ENCODE peak calls at places on chromosome 18, in six cellular contexts. One of them, this sample, is unnamed.

GRCh38 chr18:23498877-23499570 is 4.3 kb upstream of the RMC1 start:
- DNase-seq in NT2/D1: peak
- DNase-seq in fibroblast of mammary gland: peak
- DNase-seq in uterus: no peak
- DNase-seq in dorsolateral prefrontal cortex: peak
- DNase-seq in HFF-Myc: peak
- DNase-seq in this sample: no peak

GRCh38 chr18:45780568-45780967 is 44.9 kb upstream of the SIGLEC15 start:
- DNase-seq in NT2/D1: no peak
- DNase-seq in fibroblast of mammary gland: peak
- DNase-seq in uterus: no peak
- DNase-seq in dorsolateral prefrontal cortex: no peak
- DNase-seq in HFF-Myc: no peak
- DNase-seq in this sample: no peak

GRCh38 chr18:55695091-55695490 is 107.1 kb upstream of the TCF4 start:
- DNase-seq in NT2/D1: no peak
- DNase-seq in fibroblast of mammary gland: no peak
- DNase-seq in uterus: no peak
- DNase-seq in dorsolateral prefrontal cortex: no peak
- DNase-seq in HFF-Myc: no peak
- DNase-seq in this sample: no peak

GRCh38 chr18:37476182-37476581 is 89.4 kb downstream of the CELF4 start:
- DNase-seq in NT2/D1: peak
- DNase-seq in fibroblast of mammary gland: peak
- DNase-seq in uterus: no peak
- DNase-seq in dorsolateral prefrontal cortex: peak
- DNase-seq in HFF-Myc: no peak
- DNase-seq in this sample: no peak

GRCh38 chr18:34039194-34039593 is 185.5 kb downstream of the NOL4 start:
- DNase-seq in NT2/D1: no peak
- DNase-seq in fibroblast of mammary gland: no peak
- DNase-seq in uterus: no peak
- DNase-seq in dorsolateral prefrontal cortex: no peak
- DNase-seq in HFF-Myc: no peak
- DNase-seq in this sample: no peak

GRCh38 chr18:37398248-37398920 is 167.2 kb downstream of the CELF4 start:
- DNase-seq in NT2/D1: no peak
- DNase-seq in fibroblast of mammary gland: no peak
- DNase-seq in uterus: no peak
- DNase-seq in dorsolateral prefrontal cortex: no peak
- DNase-seq in HFF-Myc: no peak
- DNase-seq in this sample: no peak

GRCh38 chr18:21960189-21960588 is 209.2 kb upstream of the GATA6 start:
- DNase-seq in NT2/D1: no peak
- DNase-seq in fibroblast of mammary gland: no peak
- DNase-seq in uterus: no peak
- DNase-seq in dorsolateral prefrontal cortex: no peak
- DNase-seq in HFF-Myc: no peak
- DNase-seq in this sample: no peak

GRCh38 chr18:45621068-45621511 is 5.8 kb downstream of the SLC14A2 start:
- DNase-seq in NT2/D1: peak
- DNase-seq in fibroblast of mammary gland: peak
- DNase-seq in uterus: peak
- DNase-seq in dorsolateral prefrontal cortex: no peak
- DNase-seq in HFF-Myc: no peak
- DNase-seq in this sample: no peak

GRCh38 chr18:53025247-53025646 is 685.2 kb downstream of the DCC start:
- DNase-seq in NT2/D1: no peak
- DNase-seq in fibroblast of mammary gland: no peak
- DNase-seq in uterus: no peak
- DNase-seq in dorsolateral prefrontal cortex: no peak
- DNase-seq in HFF-Myc: no peak
- DNase-seq in this sample: no peak

GRCh38 chr18:2134364-2134763 is 436.9 kb downstream of the METTL4 start:
- DNase-seq in NT2/D1: no peak
- DNase-seq in fibroblast of mammary gland: no peak
- DNase-seq in uterus: no peak
- DNase-seq in dorsolateral prefrontal cortex: no peak
- DNase-seq in HFF-Myc: no peak
- DNase-seq in this sample: no peak

GRCh38 chr18:22489694-22490093 is 72.0 kb upstream of the CTAGE1 start:
- DNase-seq in NT2/D1: no peak
- DNase-seq in fibroblast of mammary gland: peak
- DNase-seq in uterus: no peak
- DNase-seq in dorsolateral prefrontal cortex: no peak
- DNase-seq in HFF-Myc: no peak
- DNase-seq in this sample: no peak

GRCh38 chr18:55314031-55314430 is 274.0 kb downstream of the TCF4 start:
- DNase-seq in NT2/D1: no peak
- DNase-seq in fibroblast of mammary gland: no peak
- DNase-seq in uterus: no peak
- DNase-seq in dorsolateral prefrontal cortex: no peak
- DNase-seq in HFF-Myc: no peak
- DNase-seq in this sample: no peak

GRCh38 chr18:22324191-22325131 is 93.3 kb downstream of the CTAGE1 start:
- DNase-seq in NT2/D1: no peak
- DNase-seq in fibroblast of mammary gland: peak
- DNase-seq in uterus: peak
- DNase-seq in dorsolateral prefrontal cortex: no peak
- DNase-seq in HFF-Myc: no peak
- DNase-seq in this sample: no peak

GRCh38 chr18:23237524-23238151 is 102.4 kb downstream of the CABLES1 start:
- DNase-seq in NT2/D1: no peak
- DNase-seq in fibroblast of mammary gland: peak
- DNase-seq in uterus: peak
- DNase-seq in dorsolateral prefrontal cortex: no peak
- DNase-seq in HFF-Myc: no peak
- DNase-seq in this sample: peak

GRCh38 chr18:2534906-2535305 is 36.4 kb downstream of the METTL4 start:
- DNase-seq in NT2/D1: no peak
- DNase-seq in fibroblast of mammary gland: no peak
- DNase-seq in uterus: no peak
- DNase-seq in dorsolateral prefrontal cortex: no peak
- DNase-seq in HFF-Myc: no peak
- DNase-seq in this sample: no peak

GRCh38 chr18:44685296-44685695 is 4.6 kb downstream of the SETBP1 start:
- DNase-seq in NT2/D1: no peak
- DNase-seq in fibroblast of mammary gland: no peak
- DNase-seq in uterus: no peak
- DNase-seq in dorsolateral prefrontal cortex: no peak
- DNase-seq in HFF-Myc: no peak
- DNase-seq in this sample: no peak

GRCh38 chr18:50475538-50476193 is 84.2 kb upstream of the MAPK4 start:
- DNase-seq in NT2/D1: no peak
- DNase-seq in fibroblast of mammary gland: no peak
- DNase-seq in uterus: no peak
- DNase-seq in dorsolateral prefrontal cortex: no peak
- DNase-seq in HFF-Myc: no peak
- DNase-seq in this sample: no peak

GRCh38 chr18:50649821-50650220 is 89.9 kb downstream of the MAPK4 start:
- DNase-seq in NT2/D1: no peak
- DNase-seq in fibroblast of mammary gland: peak
- DNase-seq in uterus: peak
- DNase-seq in dorsolateral prefrontal cortex: no peak
- DNase-seq in HFF-Myc: no peak
- DNase-seq in this sample: peak

GRCh38 chr18:49562481-49563129 is 748 bp downstream of the LIPG start:
- DNase-seq in NT2/D1: no peak
- DNase-seq in fibroblast of mammary gland: peak
- DNase-seq in uterus: no peak
- DNase-seq in dorsolateral prefrontal cortex: no peak
- DNase-seq in HFF-Myc: no peak
- DNase-seq in this sample: no peak

GRCh38 chr18:58158008-58158407 is 114.0 kb downstream of the NEDD4L start:
- DNase-seq in NT2/D1: no peak
- DNase-seq in fibroblast of mammary gland: no peak
- DNase-seq in uterus: no peak
- DNase-seq in dorsolateral prefrontal cortex: no peak
- DNase-seq in HFF-Myc: no peak
- DNase-seq in this sample: no peak

GRCh38 chr18:513826-514530 is 13.5 kb upstream of the COLEC12 start:
- DNase-seq in NT2/D1: no peak
- DNase-seq in fibroblast of mammary gland: no peak
- DNase-seq in uterus: no peak
- DNase-seq in dorsolateral prefrontal cortex: no peak
- DNase-seq in HFF-Myc: no peak
- DNase-seq in this sample: no peak

GRCh38 chr18:49519041-49519971 is 32.3 kb upstream of the C18orf32 start:
- DNase-seq in NT2/D1: no peak
- DNase-seq in fibroblast of mammary gland: no peak
- DNase-seq in uterus: no peak
- DNase-seq in dorsolateral prefrontal cortex: no peak
- DNase-seq in HFF-Myc: no peak
- DNase-seq in this sample: no peak

GRCh38 chr18:8238507-8238906 is 370.7 kb upstream of the RAB12 start:
- DNase-seq in NT2/D1: no peak
- DNase-seq in fibroblast of mammary gland: peak
- DNase-seq in uterus: no peak
- DNase-seq in dorsolateral prefrontal cortex: no peak
- DNase-seq in HFF-Myc: no peak
- DNase-seq in this sample: no peak

GRCh38 chr18:42341423-42341822 is 386.4 kb downstream of the PIK3C3 start:
- DNase-seq in NT2/D1: no peak
- DNase-seq in fibroblast of mammary gland: no peak
- DNase-seq in uterus: no peak
- DNase-seq in dorsolateral prefrontal cortex: no peak
- DNase-seq in HFF-Myc: no peak
- DNase-seq in this sample: no peak

GRCh38 chr18:75280427-75281280 is 70.1 kb downstream of the TSHZ1 start:
- DNase-seq in NT2/D1: no peak
- DNase-seq in fibroblast of mammary gland: peak
- DNase-seq in uterus: no peak
- DNase-seq in dorsolateral prefrontal cortex: no peak
- DNase-seq in HFF-Myc: no peak
- DNase-seq in this sample: no peak

GRCh38 chr18:45664824-45665763 is 49.8 kb downstream of the SLC14A2 start:
- DNase-seq in NT2/D1: peak
- DNase-seq in fibroblast of mammary gland: peak
- DNase-seq in uterus: peak
- DNase-seq in dorsolateral prefrontal cortex: no peak
- DNase-seq in HFF-Myc: peak
- DNase-seq in this sample: peak

GRCh38 chr18:58215005-58215404 is 171.0 kb downstream of the NEDD4L start:
- DNase-seq in NT2/D1: no peak
- DNase-seq in fibroblast of mammary gland: no peak
- DNase-seq in uterus: no peak
- DNase-seq in dorsolateral prefrontal cortex: no peak
- DNase-seq in HFF-Myc: no peak
- DNase-seq in this sample: no peak

GRCh38 chr18:4060427-4061281 is 394.5 kb downstream of the DLGAP1 start:
- DNase-seq in NT2/D1: no peak
- DNase-seq in fibroblast of mammary gland: peak
- DNase-seq in uterus: no peak
- DNase-seq in dorsolateral prefrontal cortex: no peak
- DNase-seq in HFF-Myc: no peak
- DNase-seq in this sample: no peak

GRCh38 chr18:4063545-4063944 is 391.6 kb downstream of the DLGAP1 start:
- DNase-seq in NT2/D1: no peak
- DNase-seq in fibroblast of mammary gland: no peak
- DNase-seq in uterus: no peak
- DNase-seq in dorsolateral prefrontal cortex: no peak
- DNase-seq in HFF-Myc: no peak
- DNase-seq in this sample: no peak

DNA sequence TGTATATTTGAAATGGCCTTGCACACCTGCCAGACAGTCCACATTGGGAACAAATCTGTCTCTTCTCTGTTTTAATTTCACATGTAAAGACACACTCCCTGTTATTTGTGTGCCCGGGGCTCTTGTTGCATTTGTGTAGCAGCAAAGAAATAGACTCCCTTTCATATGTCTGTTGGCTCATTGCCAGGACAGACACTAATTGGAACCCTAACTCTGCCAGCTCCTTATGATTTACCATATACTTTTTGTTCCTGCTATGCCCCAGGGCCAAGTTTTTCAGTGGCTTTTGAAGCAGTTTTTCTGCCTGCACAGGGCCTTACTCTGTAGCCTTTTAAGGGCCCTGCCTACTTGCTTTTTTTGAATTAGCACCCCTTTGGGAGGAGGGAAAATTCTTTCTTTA is 396.9 kb downstream of the DLGAP1 start:
- DNase-seq in NT2/D1: no peak
- DNase-seq in fibroblast of mammary gland: no peak
- DNase-seq in uterus: no peak
- DNase-seq in dorsolateral prefrontal cortex: no peak
- DNase-seq in HFF-Myc: no peak
- DNase-seq in this sample: no peak
- H3K4me3 ChIP-seq in NT2/D1: no peak
- H3K4me3 ChIP-seq in fibroblast of mammary gland: no peak
- H3K4me3 ChIP-seq in uterus: no peak
- H3K4me3 ChIP-seq in dorsolateral prefrontal cortex: no peak
- H3K4me3 ChIP-seq in HFF-Myc: no peak
- H3K4me3 ChIP-seq in this sample: no peak

DNA sequence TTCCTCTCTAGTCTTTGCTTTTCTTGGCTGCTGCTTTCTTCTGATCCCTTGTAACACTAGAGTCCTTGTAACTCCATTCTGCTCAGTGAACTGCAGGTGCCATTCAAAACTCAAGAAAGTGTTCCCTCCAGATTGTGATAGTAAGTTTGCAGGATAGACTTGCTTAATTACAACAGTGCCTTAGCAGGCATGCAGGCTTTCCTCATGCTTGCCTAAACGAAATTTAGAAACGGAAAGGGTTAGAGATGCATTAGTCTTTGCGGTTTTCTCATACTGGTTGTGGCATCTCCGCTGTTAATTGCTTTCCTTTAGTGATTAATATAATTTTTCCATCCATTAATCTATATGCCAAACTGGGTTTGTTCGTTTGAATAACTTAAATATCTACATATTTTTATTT is 82.9 kb downstream of the DOK6 start:
- DNase-seq in NT2/D1: no peak
- DNase-seq in fibroblast of mammary gland: no peak
- DNase-seq in uterus: no peak
- DNase-seq in dorsolateral prefrontal cortex: no peak
- DNase-seq in HFF-Myc: no peak
- DNase-seq in this sample: no peak
- H3K4me3 ChIP-seq in NT2/D1: no peak
- H3K4me3 ChIP-seq in fibroblast of mammary gland: no peak
- H3K4me3 ChIP-seq in uterus: no peak
- H3K4me3 ChIP-seq in dorsolateral prefrontal cortex: no peak
- H3K4me3 ChIP-seq in HFF-Myc: no peak
- H3K4me3 ChIP-seq in this sample: no peak

GRCh38 chr18:74171910-74172606 is 23.7 kb downstream of the TIMM21 start:
- DNase-seq in NT2/D1: no peak
- DNase-seq in fibroblast of mammary gland: no peak
- DNase-seq in uterus: no peak
- DNase-seq in dorsolateral prefrontal cortex: no peak
- DNase-seq in HFF-Myc: no peak
- DNase-seq in this sample: no peak
- H3K4me3 ChIP-seq in NT2/D1: no peak
- H3K4me3 ChIP-seq in fibroblast of mammary gland: peak
- H3K4me3 ChIP-seq in uterus: no peak
- H3K4me3 ChIP-seq in dorsolateral prefrontal cortex: no peak
- H3K4me3 ChIP-seq in HFF-Myc: no peak
- H3K4me3 ChIP-seq in this sample: no peak

DNA sequence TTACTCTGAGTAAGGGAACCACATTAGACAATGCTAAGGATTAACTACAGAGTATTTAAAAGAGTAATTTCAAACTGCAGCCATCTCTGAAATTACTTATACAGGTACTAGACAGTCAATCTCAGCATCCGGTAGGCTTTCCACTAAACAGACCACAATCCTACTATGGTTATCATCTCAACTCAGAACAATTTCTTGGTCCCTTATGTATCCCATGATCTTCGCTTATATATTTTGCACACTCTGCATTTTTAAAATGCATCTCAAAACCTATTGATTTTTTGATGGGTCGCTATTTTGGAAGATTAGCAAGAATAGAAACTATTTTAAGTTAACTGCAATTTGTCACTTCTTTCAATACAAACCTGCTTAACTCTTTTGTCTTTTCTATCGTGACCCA is 1.4 kb downstream of the PPP4R1 start:
- DNase-seq in NT2/D1: no peak
- DNase-seq in fibroblast of mammary gland: no peak
- DNase-seq in uterus: no peak
- DNase-seq in dorsolateral prefrontal cortex: no peak
- DNase-seq in HFF-Myc: no peak
- DNase-seq in this sample: no peak
- H3K4me3 ChIP-seq in NT2/D1: peak
- H3K4me3 ChIP-seq in fibroblast of mammary gland: peak
- H3K4me3 ChIP-seq in uterus: peak
- H3K4me3 ChIP-seq in dorsolateral prefrontal cortex: peak
- H3K4me3 ChIP-seq in HFF-Myc: peak
- H3K4me3 ChIP-seq in this sample: peak